ENCODE peak calls at places on chromosomes 16 and 17, in nine cellular contexts. J is nephron progenitor cell; X is body of pancreas; W is activated T-helper 9 cell treated with anti-CD3 and anti-CD28 coated beads, Interleukin-2, amount 50 U/mL, for 16 hours; C is Caco-2; Y is central memory CD4-positive, alpha-beta T cell; Z is activated CD4-positive, alpha-beta T cell treated with anti-CD3 and anti-CD28 coated beads, Interleukin-2, amount 10 ng/mL, durations not matched to agents 7 days and 5 days; L is type B pancreatic cell; E is Panc1. A is an unnamed sample.

GRCh38 chr16:68255712-68256111 is 8.6 kb upstream of the SLC7A6 start:
- DNase-seq in J (no peak), X (no peak), W (no peak), C (no peak), Y (no peak), Z (no peak), L (no peak), E (no peak), A (no peak)

GRCh38 chr16:27568077-27568476 is 18.1 kb downstream of the KATNIP start:
- DNase-seq in J (no peak), X (no peak), W (no peak), C (no peak), Y (no peak), Z (no peak), L (no peak), E (peak), A (no peak)

GRCh38 chr17:48057626-48058025 is 9.5 kb downstream of the NFE2L1 start:
- DNase-seq in J (no peak), X (no peak), W (no peak), C (no peak), Y (no peak), Z (no peak), L (no peak), E (no peak), A (no peak)

GRCh38 chr17:2695961-2696760 is 15.4 kb downstream of the CLUH start:
- DNase-seq in J (no peak), X (no peak), W (no peak), C (peak), Y (no peak), Z (peak), L (peak), E (no peak), A (no peak)

GRCh38 chr16:86026136-86026905 is 127.4 kb downstream of the IRF8 start:
- DNase-seq in J (no peak), X (no peak), W (no peak), C (peak), Y (no peak), Z (no peak), L (no peak), E (no peak), A (no peak)

GRCh38 chr16:81451753-81452680 is 7.4 kb downstream of the CMIP start:
- DNase-seq in J (no peak), X (peak), W (no peak), C (no peak), Y (peak), Z (peak), L (no peak), E (no peak), A (peak)

GRCh38 chr16:23899869-23900268 is 64.1 kb downstream of the PRKCB start:
- DNase-seq in J (no peak), X (no peak), W (no peak), C (no peak), Y (no peak), Z (no peak), L (no peak), E (no peak), A (no peak)

GRCh38 chr17:7852919-7853692 is 1.8 kb upstream of the TMEM88 start:
- DNase-seq in J (no peak), X (no peak), W (no peak), C (no peak), Y (no peak), Z (no peak), L (peak), E (no peak), A (no peak)

GRCh38 chr17:1787301-1787902 is 25.5 kb downstream of the SERPINF1 start:
- DNase-seq in J (no peak), X (peak), W (no peak), C (no peak), Y (no peak), Z (no peak), L (no peak), E (peak), A (no peak)

GRCh38 chr16:9797306-9797705 is 384.9 kb downstream of the GRIN2A start:
- DNase-seq in J (no peak), X (no peak), W (no peak), C (no peak), Y (no peak), Z (no peak), L (no peak), E (peak), A (no peak)

GRCh38 chr17:57373071-57373470 is 116.7 kb downstream of the MSI2 start:
- DNase-seq in J (no peak), X (no peak), W (no peak), C (no peak), Y (no peak), Z (no peak), L (no peak), E (no peak), A (no peak)

GRCh38 chr16:25501530-25502255 is 190.1 kb upstream of the HS3ST4 start:
- DNase-seq in J (peak), X (no peak), W (no peak), C (no peak), Y (no peak), Z (no peak), L (no peak), E (no peak), A (no peak)

GRCh38 chr16:20747030-20747816 is 5.6 kb upstream of the THUMPD1 start:
- DNase-seq in J (no peak), X (no peak), W (no peak), C (no peak), Y (no peak), Z (no peak), L (no peak), E (no peak), A (no peak)

GRCh38 chr17:33521784-33522183 is 228.7 kb upstream of the ASIC2 start:
- DNase-seq in J (peak), X (no peak), W (no peak), C (no peak), Y (no peak), Z (no peak), L (no peak), E (no peak), A (no peak)

GRCh38 chr16:81711609-81712329 is 67.3 kb upstream of the PLCG2 start:
- DNase-seq in J (no peak), X (peak), W (no peak), C (no peak), Y (no peak), Z (no peak), L (no peak), E (no peak), A (no peak)

GRCh38 chr17:66676421-66676820 is 158.5 kb upstream of the CACNG5 start:
- DNase-seq in J (no peak), X (peak), W (no peak), C (peak), Y (no peak), Z (no peak), L (no peak), E (no peak), A (no peak)

GRCh38 chr17:50596191-50597037 is 35.9 kb downstream of the CACNA1G start:
- DNase-seq in J (peak), X (no peak), W (no peak), C (no peak), Y (no peak), Z (no peak), L (no peak), E (no peak), A (no peak)

GRCh38 chr17:41547378-41547841 is 19.3 kb upstream of the KRT19 start:
- DNase-seq in J (peak), X (no peak), W (no peak), C (no peak), Y (no peak), Z (no peak), L (no peak), E (no peak), A (no peak)

GRCh38 chr17:2939714-2940351 is 123.6 kb downstream of the OR1D5 start:
- DNase-seq in J (no peak), X (peak), W (no peak), C (no peak), Y (no peak), Z (no peak), L (no peak), E (no peak), A (no peak)

GRCh38 chr16:31452631-31453106 is 6.6 kb upstream of the ARMC5 start:
- DNase-seq in J (no peak), X (no peak), W (no peak), C (no peak), Y (no peak), Z (no peak), L (no peak), E (no peak), A (no peak)

GRCh38 chr16:31010943-31011342 is 505 bp upstream of the STX1B start:
- DNase-seq in J (no peak), X (no peak), W (no peak), C (no peak), Y (no peak), Z (no peak), L (no peak), E (no peak), A (no peak)

GRCh38 chr16:8492690-8493089 is 97.6 kb downstream of the TMEM114 start:
- DNase-seq in J (no peak), X (no peak), W (no peak), C (no peak), Y (no peak), Z (no peak), L (no peak), E (no peak), A (no peak)

GRCh38 chr17:72334205-72334604 is 213.4 kb downstream of the SOX9 start:
- DNase-seq in J (no peak), X (no peak), W (no peak), C (no peak), Y (no peak), Z (no peak), L (no peak), E (no peak), A (no peak)

A was measured in naive thymus-derived CD4-positive, alpha-beta T cell.